ENCODE peak calls at places on chromosomes 7 and 10, in nine cellular contexts. H is activated T-cell treated with anti-CD3 and anti-CD28 coated beads, Interleukin-2, amount 50 U/mL, for 72 hours; D is stimulated activated CD8-positive, alpha-beta memory T cell treated with anti-CD3 and anti-CD28 coated beads, Interleukin-2, amount 100 ng/mL, for 1 hour; S is activated CD4-positive, alpha-beta T cell treated with anti-CD3 and anti-CD28 coated beads, Interleukin-2, amount 50 U/mL, for 24 hours; T is mesothelial cell of epicardium; P is neural crest cell; R is renal cortical epithelial cell; G is hypothalamus; F is stimulated activated CD4-positive, alpha-beta T cell treated with anti-CD3 and anti-CD28 coated beads, Interleukin-1b, Interleukin-23, amount 100 ng/mL, for 1 hour. N is an unnamed sample.

GRCh38 chr10:77911535-77912123 is 14.9 kb downstream of the DLG5 start:
- DNase-seq in H (no peak), D (no peak), S (no peak), T (no peak), P (no peak), R (peak), G (no peak), F (no peak), N (no peak)

GRCh38 chr7:2934211-2934731 is 90.2 kb upstream of the GNA12 start:
- DNase-seq in H (peak), D (no peak), S (peak), T (no peak), P (no peak), R (peak), G (no peak), F (no peak), N (no peak)

GRCh38 chr7:155000795-155001194 is 2.1 kb downstream of the PAXIP1 start:
- DNase-seq in H (peak), D (no peak), S (no peak), T (no peak), P (no peak), R (no peak), G (no peak), F (no peak), N (no peak)

GRCh38 chr7:134289423-134289822 is 27.3 kb downstream of the SLC35B4 start:
- DNase-seq in H (no peak), D (no peak), S (no peak), T (no peak), P (no peak), R (no peak), G (no peak), F (no peak), N (no peak)

GRCh38 chr10:34736976-34737771 is 77.9 kb downstream of the PARD3 start:
- DNase-seq in H (no peak), D (no peak), S (no peak), T (no peak), P (no peak), R (no peak), G (no peak), F (no peak), N (no peak)

GRCh38 chr10:132350391-132350790 is 18.4 kb downstream of the LRRC27 start:
- DNase-seq in H (no peak), D (no peak), S (no peak), T (no peak), P (no peak), R (no peak), G (no peak), F (no peak), N (no peak)

GRCh38 chr7:111474723-111475418 is 87.4 kb downstream of the IMMP2L start:
- DNase-seq in H (no peak), D (no peak), S (no peak), T (no peak), P (no peak), R (no peak), G (no peak), F (no peak), N (no peak)

GRCh38 chr10:123945506-123945905 is 53.9 kb upstream of the CPXM2 start:
- DNase-seq in H (no peak), D (no peak), S (no peak), T (no peak), P (no peak), R (peak), G (no peak), F (no peak), N (no peak)

GRCh38 chr10:3272300-3272699 is 99.7 kb upstream of the PITRM1 start:
- DNase-seq in H (no peak), D (no peak), S (no peak), T (no peak), P (no peak), R (no peak), G (no peak), F (no peak), N (no peak)

GRCh38 chr7:6367701-6368211 is 80.0 kb downstream of the DAGLB start:
- DNase-seq in H (no peak), D (no peak), S (no peak), T (no peak), P (no peak), R (no peak), G (no peak), F (no peak), N (no peak)

GRCh38 chr7:25206765-25207164 is 21.5 kb downstream of the NPVF start:
- DNase-seq in H (no peak), D (no peak), S (no peak), T (no peak), P (no peak), R (no peak), G (no peak), F (no peak), N (no peak)

GRCh38 chr10:25142465-25142864 is 32.3 kb upstream of the GPR158 start:
- DNase-seq in H (no peak), D (no peak), S (no peak), T (no peak), P (no peak), R (no peak), G (no peak), F (no peak), N (no peak)

GRCh38 chr10:5151076-5151475 is 33.9 kb downstream of the AKR1C8 start:
- DNase-seq in H (no peak), D (no peak), S (no peak), T (no peak), P (no peak), R (no peak), G (no peak), F (no peak), N (no peak)

GRCh38 chr7:91242097-91242846 is 22.0 kb upstream of the FZD1 start:
- DNase-seq in H (no peak), D (no peak), S (no peak), T (no peak), P (no peak), R (peak), G (no peak), F (no peak), N (no peak)

GRCh38 chr10:133270773-133271297 is 5.8 kb downstream of the ADAM8 start:
- DNase-seq in H (no peak), D (no peak), S (no peak), T (no peak), P (no peak), R (no peak), G (no peak), F (no peak), N (no peak)

GRCh38 chr10:27663611-27664010 is 82.0 kb downstream of the MKX start:
- DNase-seq in H (no peak), D (no peak), S (no peak), T (no peak), P (no peak), R (no peak), G (no peak), F (no peak), N (no peak)

GRCh38 chr10:78687616-78688015 is 381.1 kb upstream of the ZMIZ1 start:
- DNase-seq in H (no peak), D (no peak), S (no peak), T (no peak), P (no peak), R (no peak), G (no peak), F (no peak), N (no peak)

GRCh38 chr7:51658684-51659083 is 342.1 kb upstream of the COBL start:
- DNase-seq in H (no peak), D (no peak), S (no peak), T (no peak), P (no peak), R (no peak), G (no peak), F (no peak), N (no peak)

GRCh38 chr7:70997275-70997674 is 134.7 kb upstream of the GALNT17 start:
- DNase-seq in H (no peak), D (no peak), S (no peak), T (no peak), P (no peak), R (no peak), G (no peak), F (no peak), N (no peak)

GRCh38 chr7:80467069-80467468 is 44.8 kb downstream of the GNAT3 start:
- DNase-seq in H (no peak), D (no peak), S (no peak), T (no peak), P (no peak), R (no peak), G (no peak), F (no peak), N (no peak)

GRCh38 chr7:55185941-55186609 is 167.3 kb downstream of the EGFR start:
- DNase-seq in H (no peak), D (no peak), S (no peak), T (no peak), P (no peak), R (peak), G (no peak), F (no peak), N (no peak)

GRCh38 chr7:97555845-97556431 is 175.9 kb upstream of the TAC1 start:
- DNase-seq in H (no peak), D (no peak), S (no peak), T (no peak), P (no peak), R (peak), G (no peak), F (no peak), N (no peak)

GRCh38 chr7:80498481-80499349 is 13.1 kb downstream of the GNAT3 start:
- DNase-seq in H (no peak), D (no peak), S (no peak), T (no peak), P (no peak), R (peak), G (no peak), F (no peak), N (no peak)

GRCh38 chr7:2500701-2501100 is 18.9 kb upstream of the LFNG start:
- DNase-seq in H (no peak), D (no peak), S (no peak), T (no peak), P (no peak), R (no peak), G (no peak), F (no peak), N (no peak)

GRCh38 chr10:79405221-79405994 is 40.0 kb downstream of the ZCCHC24 start:
- DNase-seq in H (no peak), D (no peak), S (no peak), T (no peak), P (no peak), R (peak), G (no peak), F (no peak), N (no peak)

GRCh38 chr7:76122516-76123239 is 74.8 kb downstream of the MDH2 start:
- DNase-seq in H (no peak), D (no peak), S (no peak), T (no peak), P (no peak), R (no peak), G (no peak), F (no peak), N (no peak)

GRCh38 chr7:82762880-82763279 is 319.3 kb upstream of the CACNA2D1 start:
- DNase-seq in H (no peak), D (no peak), S (no peak), T (no peak), P (no peak), R (peak), G (no peak), F (no peak), N (no peak)

GRCh38 chr10:44948713-44949112 is 10.9 kb upstream of the RASSF4 start:
- DNase-seq in H (no peak), D (no peak), S (no peak), T (no peak), P (no peak), R (no peak), G (no peak), F (no peak), N (no peak)

GRCh38 chr10:45377858-45378257 is 3.8 kb downstream of the ALOX5 start:
- DNase-seq in H (no peak), D (no peak), S (no peak), T (no peak), P (no peak), R (no peak), G (no peak), F (no peak), N (no peak)

GRCh38 chr7:5450549-5451327 is 27.1 kb upstream of the TNRC18 start:
- DNase-seq in H (peak), D (peak), S (no peak), T (peak), P (peak), R (no peak), G (peak), F (no peak), N (no peak)

GRCh38 chr7:77395543-77395942 is 20.6 kb downstream of the GSAP start:
- DNase-seq in H (no peak), D (no peak), S (no peak), T (no peak), P (no peak), R (no peak), G (no peak), F (no peak), N (no peak)

N was measured in esophagus squamous epithelium.